ENCODE peak calls at places on chromosomes 6 and 20, in eight cellular contexts. F is OCI-LY7, A is SK-N-SH, B is neural progenitor cell, E is GM23338, H is PC-3, Q is HCT116, D is MM.1S. Z is an unnamed sample.

GRCh38 chr6:149951096-149951495 is 9.3 kb downstream of the ULBP2 start:
- DNase-seq in F (no peak), A (no peak), B (no peak), E (no peak), H (no peak), Q (no peak), D (no peak), Z (no peak)

GRCh38 chr6:56188429-56188828 is 59.0 kb downstream of the COL21A1 start:
- DNase-seq in F (no peak), A (no peak), B (no peak), E (peak), H (no peak), Q (no peak), D (no peak), Z (no peak)

GRCh38 chr6:90217621-90218496 is 78.8 kb downstream of the BACH2 start:
- DNase-seq in F (no peak), A (no peak), B (no peak), E (no peak), H (no peak), Q (no peak), D (no peak), Z (no peak)

GRCh38 chr6:51865176-51865575 is 222.2 kb downstream of the PKHD1 start:
- DNase-seq in F (no peak), A (no peak), B (no peak), E (no peak), H (peak), Q (no peak), D (no peak), Z (no peak)

GRCh38 chr6:29552512-29553051 is 7.0 kb downstream of the UBD start:
- DNase-seq in F (peak), A (peak), B (peak), E (peak), H (peak), Q (peak), D (peak), Z (peak)

GRCh38 chr6:112298816-112299281 is 44.5 kb upstream of the LAMA4 start:
- DNase-seq in F (no peak), A (no peak), B (no peak), E (no peak), H (peak), Q (peak), D (no peak), Z (no peak)

GRCh38 chr6:125759184-125759902 is 9.9 kb downstream of the HEY2 start:
- DNase-seq in F (no peak), A (peak), B (peak), E (peak), H (no peak), Q (peak), D (no peak), Z (no peak)

GRCh38 chr6:130035211-130035610 is 16.8 kb downstream of the L3MBTL3 start:
- DNase-seq in F (no peak), A (no peak), B (no peak), E (no peak), H (no peak), Q (no peak), D (no peak), Z (no peak)

GRCh38 chr6:44349904-44350649 is 7.6 kb downstream of the SPATS1 start:
- DNase-seq in F (no peak), A (no peak), B (no peak), E (peak), H (no peak), Q (no peak), D (no peak), Z (no peak)

GRCh38 chr6:14499309-14499708 is 381.7 kb downstream of the CD83 start:
- DNase-seq in F (no peak), A (no peak), B (no peak), E (no peak), H (no peak), Q (no peak), D (no peak), Z (no peak)

GRCh38 chr6:46203388-46203787 is 32.6 kb upstream of the ENPP5 start:
- DNase-seq in F (no peak), A (no peak), B (no peak), E (no peak), H (no peak), Q (no peak), D (no peak), Z (no peak)

GRCh38 chr6:31752739-31753319 is 9.6 kb upstream of the SAPCD1 start:
- DNase-seq in F (no peak), A (no peak), B (no peak), E (no peak), H (peak), Q (no peak), D (no peak), Z (no peak)

GRCh38 chr20:60804918-60805631 is 447.0 kb upstream of the CDH4 start:
- DNase-seq in F (no peak), A (no peak), B (peak), E (no peak), H (no peak), Q (no peak), D (peak), Z (no peak)

GRCh38 chr20:64051033-64051452 is 1.6 kb upstream of the SOX18 start:
- DNase-seq in F (no peak), A (no peak), B (no peak), E (no peak), H (no peak), Q (no peak), D (no peak), Z (no peak)
- H2AFZ ChIP-seq in F (no peak), A (no peak), B (no peak), E (no peak), H (no peak), Q (no peak), D (no peak), Z (no peak)

DNA sequence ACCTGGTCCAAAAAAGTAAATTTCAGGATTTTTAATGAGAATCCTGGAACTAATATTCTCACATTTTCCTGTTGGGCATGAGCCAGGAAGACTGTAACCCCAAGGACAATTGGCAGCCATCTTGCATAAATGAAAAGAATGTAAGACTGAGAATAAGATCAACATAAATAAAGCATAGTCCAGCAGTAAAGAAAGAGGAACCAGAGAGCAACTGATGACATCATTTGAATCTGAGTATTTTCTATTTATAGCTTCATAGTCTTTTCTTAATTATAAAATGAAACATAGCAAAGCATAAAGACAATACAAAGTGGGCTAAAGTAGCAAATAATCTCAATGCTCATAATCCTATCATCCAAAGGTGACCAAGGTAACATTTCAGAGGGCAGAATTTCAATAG is 26.6 kb upstream of the FBXL4 start:
- DNase-seq in F (no peak), A (no peak), B (no peak), E (no peak), H (no peak), Q (no peak), D (no peak), Z (no peak)
- TF ChIP-seq CTCF in F (no peak), A (no peak), B (no peak), E (no peak), H (no peak), Q (no peak), D (no peak), Z (no peak)

DNA sequence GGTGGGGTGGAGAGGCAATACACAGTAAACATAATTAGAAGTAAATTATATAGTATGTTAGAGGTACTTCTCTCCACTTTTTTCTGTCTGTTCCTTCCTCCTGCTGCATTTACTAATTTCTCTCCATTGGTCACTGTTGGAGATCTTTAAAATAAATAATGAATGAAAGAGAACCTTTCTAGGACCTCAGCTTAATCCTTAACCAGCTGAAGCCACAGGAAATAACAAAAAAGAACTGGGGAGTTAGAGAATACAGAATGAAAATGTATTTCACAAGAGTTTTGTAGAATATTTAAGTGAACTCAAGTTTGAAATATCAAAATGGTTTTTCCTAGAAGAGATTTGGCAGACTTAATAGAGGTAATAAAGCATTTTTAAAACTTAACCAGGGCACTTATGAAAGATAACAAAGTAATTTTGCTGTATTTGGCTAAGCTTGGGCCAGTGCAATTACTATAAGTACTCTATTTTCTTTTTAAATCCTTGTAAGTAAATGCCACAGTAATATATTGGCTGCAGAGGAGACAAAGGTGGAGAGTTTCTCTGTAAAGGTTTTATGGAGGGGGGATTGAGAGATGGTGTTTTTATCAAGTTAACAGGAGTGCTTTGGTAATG is 405.0 kb downstream of the CDKAL1 start:
- DNase-seq in F (no peak), A (no peak), B (no peak), E (no peak), H (no peak), Q (no peak), D (no peak), Z (no peak)
- TF ChIP-seq EZH2phosphoT487 in F (no peak), A (no peak), B (no peak), E (no peak), H (no peak), Q (no peak), D (no peak), Z (no peak)

DNA sequence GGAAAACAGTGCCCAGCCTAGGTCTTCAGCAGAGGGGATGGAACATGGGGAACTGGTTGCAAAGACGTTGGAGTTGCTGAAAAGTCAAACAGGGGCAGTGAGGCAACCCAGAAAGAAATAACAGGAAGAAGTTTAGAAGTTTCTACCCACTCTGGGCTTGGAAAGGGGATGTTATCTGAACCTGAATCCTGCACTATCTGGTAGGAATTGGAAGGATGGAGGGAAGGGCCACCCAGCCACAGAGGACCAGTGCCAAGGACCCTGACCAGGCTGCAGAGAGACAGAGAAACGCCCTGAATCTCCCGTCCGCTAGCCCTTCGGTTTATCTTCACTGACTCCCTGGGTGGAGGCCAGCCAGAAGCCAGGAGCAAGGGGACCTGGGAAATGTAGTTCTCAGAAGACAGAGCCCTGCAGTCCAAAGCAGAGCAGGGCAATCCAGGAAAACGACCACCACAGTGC is 217.3 kb upstream of the RREB1 start:
- DNase-seq in F (no peak), A (peak), B (peak), E (peak), H (no peak), Q (no peak), D (no peak), Z (peak)
- H2AFZ ChIP-seq in F (peak), A (no peak), B (peak), E (peak), H (no peak), Q (no peak), D (no peak), Z (peak)

DNA sequence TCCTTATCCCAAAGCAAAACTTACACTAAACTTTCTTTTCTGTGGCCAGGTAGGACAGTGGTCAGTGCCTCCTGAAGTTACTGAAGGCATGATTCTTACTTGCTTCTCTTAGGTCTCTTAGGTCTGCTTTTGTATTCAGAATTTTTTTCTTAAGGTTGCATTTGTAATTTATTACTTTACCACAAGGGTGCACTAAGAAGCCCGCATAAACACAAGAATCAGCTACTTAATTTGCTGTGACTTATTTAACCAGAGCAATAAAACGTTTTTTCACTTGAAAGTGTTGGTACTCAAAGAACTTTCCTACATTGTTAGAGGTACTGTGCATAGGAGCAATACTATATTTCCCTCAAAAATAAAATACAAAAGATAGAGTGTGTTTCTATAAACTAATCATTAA is 75.4 kb upstream of the LAMA2 start:
- DNase-seq in F (peak), A (no peak), B (peak), E (peak), H (peak), Q (peak), D (peak), Z (peak)
- TF ChIP-seq CTCF in F (peak), A (peak), B (peak), E (peak), H (peak), Q (peak), D (peak), Z (peak)

DNA sequence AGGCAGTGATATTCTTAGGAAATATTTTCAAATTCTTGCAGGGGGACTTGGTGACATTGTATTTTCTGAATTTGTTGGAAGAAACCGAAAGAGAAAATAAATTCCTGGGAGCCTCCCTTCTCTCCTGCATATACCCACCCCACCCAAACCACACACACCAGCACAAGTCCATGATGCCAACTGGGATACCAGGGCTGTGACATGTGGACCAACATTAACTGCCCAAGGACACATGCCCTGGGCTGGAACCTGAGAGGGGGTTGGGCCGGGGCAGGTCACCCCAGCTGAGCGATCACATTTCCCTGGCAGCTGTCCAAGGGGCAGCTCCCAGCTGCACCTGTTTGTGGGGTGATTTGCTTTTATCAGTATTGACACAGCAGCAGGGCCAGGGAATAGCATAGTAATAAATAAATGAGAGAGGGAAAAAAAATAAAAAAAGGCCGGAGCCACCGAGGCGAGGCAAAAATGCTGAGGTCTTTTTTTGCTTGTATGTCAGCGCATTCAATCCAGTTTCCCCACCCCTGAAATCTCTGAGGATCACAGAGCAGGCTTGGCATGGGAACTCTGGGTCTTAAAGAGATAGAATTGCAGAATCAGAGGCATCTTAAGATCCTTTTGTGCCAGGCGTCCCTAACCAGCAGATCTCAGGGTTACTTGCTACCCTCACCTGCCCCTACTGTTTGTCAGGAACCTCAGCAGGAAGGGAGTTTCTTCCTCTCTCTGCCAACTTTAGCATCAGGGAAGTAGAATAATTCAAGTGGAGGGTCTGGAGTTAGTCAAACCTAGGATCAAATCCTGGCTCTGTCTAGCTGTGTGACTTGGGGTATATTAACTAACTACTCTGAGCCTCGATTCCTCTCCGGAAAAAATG is 66.5 kb upstream of the PIM1 start:
- DNase-seq in F (peak), A (peak), B (peak), E (peak), H (peak), Q (no peak), D (peak), Z (peak)
- TF ChIP-seq EZH2phosphoT487 in F (no peak), A (no peak), B (no peak), E (no peak), H (no peak), Q (no peak), D (no peak), Z (no peak)

Z was measured in hepatocyte.